ENCODE peak calls at places on chromosomes 3 and 15, in five cellular contexts. Y, V, S, Z and K are unnamed samples.

GRCh38 chr3:8625991-8626390 is 18.6 kb downstream of the SSUH2 start:
- DNase-seq in Z (no peak), Y (no peak), S (no peak), V (peak), K (no peak)

GRCh38 chr3:140863481-140864084 is 78.1 kb upstream of the SLC25A36 start:
- DNase-seq in S (peak), Y (no peak), Z (peak), V (peak), K (no peak)

GRCh38 chr3:39388741-39389248 is 5.6 kb downstream of the SLC25A38 start:
- DNase-seq in Y (no peak), V (no peak), S (no peak), Z (no peak), K (no peak)

GRCh38 chr3:16741103-16741758 is 136.0 kb upstream of the DAZL start:
- DNase-seq in S (no peak), Y (no peak), Z (no peak), V (peak), K (no peak)

GRCh38 chr3:128455786-128456748 is 10.6 kb downstream of the DNAJB8 start:
- DNase-seq in Y (no peak), V (peak), Z (no peak), S (no peak), K (no peak)

GRCh38 chr3:127423856-127424765 is 136.3 kb upstream of the PRR20G start:
- DNase-seq in Y (no peak), Z (no peak), S (no peak), V (no peak), K (no peak)

GRCh38 chr15:57563416-57563815 is 28.3 kb upstream of the MYZAP start:
- DNase-seq in S (no peak), Z (no peak), Y (no peak), V (no peak), K (no peak)

GRCh38 chr3:34056951-34057390 is 258.5 kb downstream of the PDCD6IP start:
- DNase-seq in Z (no peak), V (no peak), Y (no peak), S (no peak), K (no peak)

GRCh38 chr3:141789281-141789680 is 26.1 kb downstream of the GRK7 start:
- DNase-seq in Z (no peak), S (no peak), V (no peak), Y (no peak), K (no peak)

GRCh38 chr3:190546881-190547510 is 33.1 kb downstream of the IL1RAP start:
- DNase-seq in Y (no peak), S (no peak), V (no peak), Z (no peak), K (no peak)

GRCh38 chr3:153513236-153513635 is 351.2 kb downstream of the RAP2B start:
- DNase-seq in Z (no peak), Y (no peak), S (no peak), V (peak), K (no peak)

GRCh38 chr3:13378155-13378554 is 42.0 kb downstream of the NUP210 start:
- DNase-seq in Y (no peak), Z (no peak), S (no peak), V (no peak), K (no peak)

GRCh38 chr3:101070260-101071121 is 77.3 kb upstream of the ABI3BP start:
- DNase-seq in V (peak), Z (no peak), Y (peak), S (peak), K (no peak)

GRCh38 chr15:96578393-96578792 is 247.9 kb downstream of the NR2F2 start:
- DNase-seq in V (no peak), Z (no peak), Y (no peak), S (no peak), K (no peak)

GRCh38 chr15:74461847-74462511 is 1.0 kb upstream of the UBL7 start:
- DNase-seq in Z (no peak), S (no peak), Y (no peak), V (no peak), K (no peak)

GRCh38 chr15:28913171-28913765 is 27.5 kb downstream of the APBA2 start:
- DNase-seq in Y (no peak), V (no peak), S (no peak), Z (no peak), K (no peak)

GRCh38 chr3:62374375-62374876 is 1.1 kb upstream of the FEZF2 start:
- DNase-seq in Y (no peak), S (no peak), V (no peak), Z (no peak), K (no peak)

GRCh38 chr15:69127226-69127625 is 33.2 kb upstream of the GLCE start:
- DNase-seq in V (peak), Y (no peak), Z (no peak), S (no peak), K (no peak)

GRCh38 chr3:170734043-170734736 is 135.8 kb downstream of the RPL22L1 start:
- DNase-seq in Z (no peak), Y (no peak), S (no peak), V (no peak), K (no peak)

GRCh38 chr3:58874795-58875194 is 175.0 kb downstream of the CFAP20DC start:
- DNase-seq in Y (no peak), V (no peak), S (no peak), Z (no peak), K (no peak)

GRCh38 chr3:45781841-45782240 is 14.5 kb downstream of the SLC6A20 start:
- DNase-seq in V (no peak), Z (no peak), Y (no peak), S (no peak), K (no peak)

GRCh38 chr3:51729005-51729633 is 22.3 kb downstream of the GRM2 start:
- DNase-seq in Y (no peak), Z (no peak), V (no peak), S (no peak), K (no peak)

GRCh38 chr3:30607032-30607833 is 832 bp downstream of the TGFBR2 start:
- DNase-seq in S (no peak), Z (peak), V (peak), Y (peak), K (no peak)

GRCh38 chr3:127457746-127458145 is 132.8 kb downstream of the TPRA1 start:
- DNase-seq in Z (no peak), V (no peak), Y (no peak), S (no peak), K (no peak)

GRCh38 chr15:79837846-79838245 is 59.0 kb downstream of the MTHFS start:
- DNase-seq in Y (no peak), S (no peak), Z (no peak), V (no peak), K (no peak)

GRCh38 chr3:187997490-187997889 is 156.5 kb upstream of the LPP start:
- DNase-seq in S (no peak), Z (no peak), Y (no peak), V (no peak), K (no peak)

GRCh38 chr3:54698059-54698458 is 229.8 kb downstream of the LRTM1 start:
- DNase-seq in Y (no peak), Z (no peak), S (no peak), V (no peak), K (no peak)

GRCh38 chr3:117910820-117911524 is 1123.7 kb downstream of the IGSF11 start:
- DNase-seq in Y (no peak), Z (no peak), V (no peak), S (no peak), K (no peak)

GRCh38 chr15:34109775-34110663 is 8.1 kb downstream of the PGBD4 start:
- DNase-seq in S (peak), Y (no peak), V (peak), Z (no peak), K (no peak)